ENCODE peak calls at places on chromosomes 7 and 10, in seven cellular contexts. C is hypothalamus; O is upper lobe of right lung; L is GM04504; X is naive thymus-derived CD8-positive, alpha-beta T cell; E is PC-3; F is fibroblast of mammary gland. T is an unnamed sample.
A peak's percentile ranks its signal among the peaks of the same experiment; 100 is the strongest.

GRCh38 chr10:131855763-131856401 is 44.9 kb upstream of the PPP2R2D start:
- DNase-seq in C (no peak), O (peak; percentile 61), L (no peak), X (no peak), E (no peak), F (no peak), T (no peak)

GRCh38 chr10:43453266-43453831 is 16.4 kb downstream of the ZNF487 start:
- DNase-seq in C (no peak), O (no peak), L (no peak), X (peak; percentile 25), E (no peak), F (peak; percentile 13), T (no peak)

GRCh38 chr10:51733061-51733460 is 33.7 kb upstream of the CSTF2T start:
- DNase-seq in C (no peak), O (no peak), L (no peak), X (no peak), E (peak; percentile 40), F (peak; percentile 22), T (no peak)

GRCh38 chr7:24580283-24580946 is 7.2 kb downstream of the PALS2 start:
- DNase-seq in C (no peak), O (no peak), L (no peak), X (no peak), E (peak; percentile 69), F (no peak), T (no peak)

GRCh38 chr10:4280481-4281206 is 495.6 kb upstream of the KLF6 start:
- DNase-seq in C (no peak), O (no peak), L (no peak), X (no peak), E (peak; percentile 82), F (peak; percentile 93), T (peak; percentile 61)

GRCh38 chr7:79619216-79619615 is 165.7 kb upstream of the MAGI2 start:
- DNase-seq in C (no peak), O (no peak), L (no peak), X (no peak), E (no peak), F (no peak), T (no peak)

GRCh38 chr10:18332048-18332447 is 191.8 kb downstream of the CACNB2 start:
- DNase-seq in C (no peak), O (no peak), L (no peak), X (no peak), E (no peak), F (peak; percentile 69), T (no peak)

GRCh38 chr10:116067825-116068224 is 205.2 kb downstream of the GFRA1 start:
- DNase-seq in C (no peak), O (no peak), L (no peak), X (no peak), E (no peak), F (no peak), T (no peak)

GRCh38 chr7:46833186-46833585 is 748.7 kb downstream of the TNS3 start:
- DNase-seq in C (no peak), O (no peak), L (no peak), X (no peak), E (no peak), F (no peak), T (no peak)

GRCh38 chr7:94909023-94909466 is 1.7 kb downstream of the PPP1R9A start:
- DNase-seq in C (no peak), O (no peak), L (no peak), X (no peak), E (no peak), F (no peak), T (no peak)

GRCh38 chr7:45506059-45506458 is 68.1 kb upstream of the ADCY1 start:
- DNase-seq in C (no peak), O (no peak), L (no peak), X (no peak), E (no peak), F (no peak), T (no peak)

GRCh38 chr7:123034106-123034505 is 38.6 kb upstream of the TAS2R16 start:
- DNase-seq in C (no peak), O (no peak), L (no peak), X (no peak), E (no peak), F (no peak), T (no peak)

GRCh38 chr7:30012757-30013156 is 13.7 kb downstream of the FKBP14 start:
- DNase-seq in C (no peak), O (no peak), L (no peak), X (no peak), E (peak; percentile 72), F (no peak), T (no peak)

GRCh38 chr10:131575877-131576276 is 264.4 kb upstream of the TCERG1L start:
- DNase-seq in C (no peak), O (no peak), L (no peak), X (no peak), E (no peak), F (no peak), T (peak; percentile 4)

T was measured in colonic mucosa.